ENCODE peak calls at places on chromosomes 16 and 17, in ten cellular contexts. One of them, this sample, is unnamed.

GRCh38 chr16:77402118-77402517 is 32.7 kb downstream of the ADAMTS18 start:
- DNase-seq in body of pancreas: peak; percentile 4
- DNase-seq in CD4-positive, alpha-beta memory T cell: no peak
- DNase-seq in astrocyte: no peak
- DNase-seq in H1: no peak
- DNase-seq in endothelial cell of umbilical vein: peak; percentile 63
- DNase-seq in HepG2: no peak
- DNase-seq in H9: no peak
- DNase-seq in CD8-positive, alpha-beta T cell: no peak
- DNase-seq in lung: no peak
- DNase-seq in this sample: no peak

GRCh38 chr17:63120406-63120805 is 154.4 kb downstream of the TANC2 start:
- DNase-seq in body of pancreas: no peak
- DNase-seq in CD4-positive, alpha-beta memory T cell: no peak
- DNase-seq in astrocyte: peak; percentile 48
- DNase-seq in H1: no peak
- DNase-seq in endothelial cell of umbilical vein: no peak
- DNase-seq in HepG2: no peak
- DNase-seq in H9: no peak
- DNase-seq in CD8-positive, alpha-beta T cell: no peak
- DNase-seq in lung: no peak
- DNase-seq in this sample: no peak

GRCh38 chr16:86044241-86044671 is 145.3 kb downstream of the IRF8 start:
- DNase-seq in body of pancreas: no peak
- DNase-seq in CD4-positive, alpha-beta memory T cell: no peak
- DNase-seq in astrocyte: peak; percentile 12
- DNase-seq in H1: peak; percentile 93
- DNase-seq in endothelial cell of umbilical vein: peak; percentile 36
- DNase-seq in HepG2: peak; percentile 23
- DNase-seq in H9: peak; percentile 86
- DNase-seq in CD8-positive, alpha-beta T cell: peak; percentile 13
- DNase-seq in lung: no peak
- DNase-seq in this sample: no peak

GRCh38 chr16:10521681-10522274 is 58.6 kb downstream of the EMP2 start:
- DNase-seq in body of pancreas: peak; percentile 71
- DNase-seq in CD4-positive, alpha-beta memory T cell: peak; percentile 42
- DNase-seq in astrocyte: peak; percentile 29
- DNase-seq in H1: peak; percentile 62
- DNase-seq in endothelial cell of umbilical vein: peak; percentile 49
- DNase-seq in HepG2: peak; percentile 79
- DNase-seq in H9: peak; percentile 61
- DNase-seq in CD8-positive, alpha-beta T cell: peak; percentile 7
- DNase-seq in lung: peak; percentile 64
- DNase-seq in this sample: peak; percentile 38

GRCh38 chr17:7484964-7485377 is 805 bp downstream of the POLR2A start:
- DNase-seq in body of pancreas: no peak
- DNase-seq in CD4-positive, alpha-beta memory T cell: no peak
- DNase-seq in astrocyte: no peak
- DNase-seq in H1: no peak
- DNase-seq in endothelial cell of umbilical vein: no peak
- DNase-seq in HepG2: no peak
- DNase-seq in H9: no peak
- DNase-seq in CD8-positive, alpha-beta T cell: no peak
- DNase-seq in lung: no peak
- DNase-seq in this sample: no peak

GRCh38 chr17:74332763-74333220 is 6.8 kb downstream of the KIF19 start:
- DNase-seq in body of pancreas: no peak
- DNase-seq in CD4-positive, alpha-beta memory T cell: no peak
- DNase-seq in astrocyte: no peak
- DNase-seq in H1: no peak
- DNase-seq in endothelial cell of umbilical vein: no peak
- DNase-seq in HepG2: no peak
- DNase-seq in H9: no peak
- DNase-seq in CD8-positive, alpha-beta T cell: no peak
- DNase-seq in lung: no peak
- DNase-seq in this sample: no peak

GRCh38 chr16:2956566-2956956 is 7.5 kb upstream of the KREMEN2 start:
- DNase-seq in body of pancreas: no peak
- DNase-seq in CD4-positive, alpha-beta memory T cell: no peak
- DNase-seq in astrocyte: no peak
- DNase-seq in H1: no peak
- DNase-seq in endothelial cell of umbilical vein: no peak
- DNase-seq in HepG2: no peak
- DNase-seq in H9: peak; percentile 31
- DNase-seq in CD8-positive, alpha-beta T cell: no peak
- DNase-seq in lung: no peak
- DNase-seq in this sample: no peak

GRCh38 chr16:10150906-10151305 is 31.3 kb downstream of the GRIN2A start:
- DNase-seq in body of pancreas: no peak
- DNase-seq in CD4-positive, alpha-beta memory T cell: no peak
- DNase-seq in astrocyte: no peak
- DNase-seq in H1: no peak
- DNase-seq in endothelial cell of umbilical vein: no peak
- DNase-seq in HepG2: no peak
- DNase-seq in H9: no peak
- DNase-seq in CD8-positive, alpha-beta T cell: no peak
- DNase-seq in lung: no peak
- DNase-seq in this sample: no peak

GRCh38 chr16:67244387-67245188 is 2.7 kb downstream of the FHOD1 start:
- DNase-seq in body of pancreas: peak; percentile 77
- DNase-seq in CD4-positive, alpha-beta memory T cell: peak; percentile 65
- DNase-seq in astrocyte: peak; percentile 79
- DNase-seq in H1: no peak
- DNase-seq in endothelial cell of umbilical vein: peak; percentile 76
- DNase-seq in HepG2: no peak
- DNase-seq in H9: no peak
- DNase-seq in CD8-positive, alpha-beta T cell: peak; percentile 70
- DNase-seq in lung: peak; percentile 82
- DNase-seq in this sample: peak; percentile 88

GRCh38 chr16:10646228-10646580 is 48.5 kb downstream of the TEKT5 start:
- DNase-seq in body of pancreas: no peak
- DNase-seq in CD4-positive, alpha-beta memory T cell: no peak
- DNase-seq in astrocyte: no peak
- DNase-seq in H1: no peak
- DNase-seq in endothelial cell of umbilical vein: no peak
- DNase-seq in HepG2: no peak
- DNase-seq in H9: no peak
- DNase-seq in CD8-positive, alpha-beta T cell: no peak
- DNase-seq in lung: no peak
- DNase-seq in this sample: no peak

DNA sequence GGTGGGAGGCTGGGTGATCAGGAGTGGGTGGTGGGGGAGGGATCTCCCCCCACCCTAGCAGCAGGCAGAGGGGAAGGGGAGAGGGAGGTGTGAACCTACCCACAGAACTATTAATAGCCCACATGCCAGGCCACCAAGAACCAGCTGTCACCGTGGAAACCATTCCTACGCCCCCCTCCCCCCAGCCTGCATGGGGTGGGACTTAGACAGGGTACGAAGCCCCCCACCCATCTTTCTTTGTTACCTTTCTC is 7.8 kb downstream of the THRA start:
- DNase-seq in body of pancreas: no peak
- DNase-seq in CD4-positive, alpha-beta memory T cell: no peak
- DNase-seq in astrocyte: no peak
- DNase-seq in H1: no peak
- DNase-seq in endothelial cell of umbilical vein: no peak
- DNase-seq in HepG2: no peak
- DNase-seq in H9: no peak
- DNase-seq in CD8-positive, alpha-beta T cell: no peak
- DNase-seq in lung: no peak
- DNase-seq in this sample: no peak
- H3K4me1 ChIP-seq in body of pancreas: peaks cover 90% of the 10 kb centered on the region
- H3K4me1 ChIP-seq in CD4-positive, alpha-beta memory T cell: peaks cover 77% of the 10 kb centered on the region
- H3K4me1 ChIP-seq in astrocyte: peaks cover 52% of the 10 kb centered on the region
- H3K4me1 ChIP-seq in H1: peaks cover 52% of the 10 kb centered on the region
- H3K4me1 ChIP-seq in endothelial cell of umbilical vein: peaks cover 35% of the 10 kb centered on the region
- H3K4me1 ChIP-seq in HepG2: peaks cover 90% of the 10 kb centered on the region
- H3K4me1 ChIP-seq in H9: peaks cover 24% of the 10 kb centered on the region
- H3K4me1 ChIP-seq in CD8-positive, alpha-beta T cell: peaks cover 87% of the 10 kb centered on the region
- H3K4me1 ChIP-seq in lung: peaks cover 58% of the 10 kb centered on the region
- H3K4me1 ChIP-seq in this sample: peaks cover 27% of the 10 kb centered on the region

GRCh38 chr16:46920402-46921068 is 36.4 kb downstream of the GPT2 start:
- DNase-seq in body of pancreas: peak; percentile 93
- DNase-seq in CD4-positive, alpha-beta memory T cell: no peak
- DNase-seq in astrocyte: no peak
- DNase-seq in H1: no peak
- DNase-seq in endothelial cell of umbilical vein: no peak
- DNase-seq in HepG2: peak; percentile 35
- DNase-seq in H9: no peak
- DNase-seq in CD8-positive, alpha-beta T cell: no peak
- DNase-seq in lung: peak; percentile 73
- DNase-seq in this sample: no peak

GRCh38 chr16:46916980-46917379 is 32.8 kb downstream of the GPT2 start:
- DNase-seq in body of pancreas: no peak
- DNase-seq in CD4-positive, alpha-beta memory T cell: no peak
- DNase-seq in astrocyte: no peak
- DNase-seq in H1: no peak
- DNase-seq in endothelial cell of umbilical vein: no peak
- DNase-seq in HepG2: peak; percentile 44
- DNase-seq in H9: no peak
- DNase-seq in CD8-positive, alpha-beta T cell: no peak
- DNase-seq in lung: no peak
- DNase-seq in this sample: no peak

GRCh38 chr16:46918905-46919792 is 35.0 kb downstream of the GPT2 start:
- DNase-seq in body of pancreas: peak; percentile 97
- DNase-seq in CD4-positive, alpha-beta memory T cell: no peak
- DNase-seq in astrocyte: no peak
- DNase-seq in H1: no peak
- DNase-seq in endothelial cell of umbilical vein: no peak
- DNase-seq in HepG2: peak; percentile 97
- DNase-seq in H9: no peak
- DNase-seq in CD8-positive, alpha-beta T cell: no peak
- DNase-seq in lung: no peak
- DNase-seq in this sample: no peak

GRCh38 chr16:46915483-46916025 is 31.4 kb downstream of the GPT2 start:
- DNase-seq in body of pancreas: no peak
- DNase-seq in CD4-positive, alpha-beta memory T cell: no peak
- DNase-seq in astrocyte: no peak
- DNase-seq in H1: no peak
- DNase-seq in endothelial cell of umbilical vein: no peak
- DNase-seq in HepG2: no peak
- DNase-seq in H9: no peak
- DNase-seq in CD8-positive, alpha-beta T cell: no peak
- DNase-seq in lung: no peak
- DNase-seq in this sample: no peak

GRCh38 chr16:46918400-46918799 is 34.2 kb downstream of the GPT2 start:
- DNase-seq in body of pancreas: no peak
- DNase-seq in CD4-positive, alpha-beta memory T cell: no peak
- DNase-seq in astrocyte: no peak
- DNase-seq in H1: no peak
- DNase-seq in endothelial cell of umbilical vein: no peak
- DNase-seq in HepG2: no peak
- DNase-seq in H9: no peak
- DNase-seq in CD8-positive, alpha-beta T cell: no peak
- DNase-seq in lung: no peak
- DNase-seq in this sample: no peak
- H3K27me3 ChIP-seq in body of pancreas: no peaks in the 10 kb centered on the region
- H3K27me3 ChIP-seq in CD4-positive, alpha-beta memory T cell: no peaks in the 10 kb centered on the region
- H3K27me3 ChIP-seq in astrocyte: no peaks in the 10 kb centered on the region
- H3K27me3 ChIP-seq in H1: no peaks in the 10 kb centered on the region
- H3K27me3 ChIP-seq in endothelial cell of umbilical vein: no peaks in the 10 kb centered on the region
- H3K27me3 ChIP-seq in HepG2: no peaks in the 10 kb centered on the region
- H3K27me3 ChIP-seq in H9: no peaks in the 10 kb centered on the region
- H3K27me3 ChIP-seq in CD8-positive, alpha-beta T cell: no peaks in the 10 kb centered on the region
- H3K27me3 ChIP-seq in lung: no peaks in the 10 kb centered on the region
- H3K27me3 ChIP-seq in this sample: no peaks in the 10 kb centered on the region

GRCh38 chr17:77366558-77367245 is 225.9 kb downstream of the SEC14L1 start:
- DNase-seq in body of pancreas: no peak
- DNase-seq in CD4-positive, alpha-beta memory T cell: no peak
- DNase-seq in astrocyte: no peak
- DNase-seq in H1: peak; percentile 42
- DNase-seq in endothelial cell of umbilical vein: no peak
- DNase-seq in HepG2: no peak
- DNase-seq in H9: no peak
- DNase-seq in CD8-positive, alpha-beta T cell: no peak
- DNase-seq in lung: no peak
- DNase-seq in this sample: peak; percentile 32

GRCh38 chr17:77366206-77366557 is 225.4 kb downstream of the SEC14L1 start:
- DNase-seq in body of pancreas: no peak
- DNase-seq in CD4-positive, alpha-beta memory T cell: no peak
- DNase-seq in astrocyte: no peak
- DNase-seq in H1: no peak
- DNase-seq in endothelial cell of umbilical vein: no peak
- DNase-seq in HepG2: no peak
- DNase-seq in H9: no peak
- DNase-seq in CD8-positive, alpha-beta T cell: no peak
- DNase-seq in lung: no peak
- DNase-seq in this sample: peak; percentile 37

GRCh38 chr17:77364941-77365583 is 224.3 kb downstream of the SEC14L1 start:
- DNase-seq in body of pancreas: no peak
- DNase-seq in CD4-positive, alpha-beta memory T cell: no peak
- DNase-seq in astrocyte: no peak
- DNase-seq in H1: no peak
- DNase-seq in endothelial cell of umbilical vein: no peak
- DNase-seq in HepG2: no peak
- DNase-seq in H9: no peak
- DNase-seq in CD8-positive, alpha-beta T cell: no peak
- DNase-seq in lung: no peak
- DNase-seq in this sample: no peak

GRCh38 chr17:77364381-77364911 is 223.7 kb downstream of the SEC14L1 start:
- DNase-seq in body of pancreas: no peak
- DNase-seq in CD4-positive, alpha-beta memory T cell: no peak
- DNase-seq in astrocyte: no peak
- DNase-seq in H1: no peak
- DNase-seq in endothelial cell of umbilical vein: no peak
- DNase-seq in HepG2: no peak
- DNase-seq in H9: no peak
- DNase-seq in CD8-positive, alpha-beta T cell: no peak
- DNase-seq in lung: no peak
- DNase-seq in this sample: no peak

DNA sequence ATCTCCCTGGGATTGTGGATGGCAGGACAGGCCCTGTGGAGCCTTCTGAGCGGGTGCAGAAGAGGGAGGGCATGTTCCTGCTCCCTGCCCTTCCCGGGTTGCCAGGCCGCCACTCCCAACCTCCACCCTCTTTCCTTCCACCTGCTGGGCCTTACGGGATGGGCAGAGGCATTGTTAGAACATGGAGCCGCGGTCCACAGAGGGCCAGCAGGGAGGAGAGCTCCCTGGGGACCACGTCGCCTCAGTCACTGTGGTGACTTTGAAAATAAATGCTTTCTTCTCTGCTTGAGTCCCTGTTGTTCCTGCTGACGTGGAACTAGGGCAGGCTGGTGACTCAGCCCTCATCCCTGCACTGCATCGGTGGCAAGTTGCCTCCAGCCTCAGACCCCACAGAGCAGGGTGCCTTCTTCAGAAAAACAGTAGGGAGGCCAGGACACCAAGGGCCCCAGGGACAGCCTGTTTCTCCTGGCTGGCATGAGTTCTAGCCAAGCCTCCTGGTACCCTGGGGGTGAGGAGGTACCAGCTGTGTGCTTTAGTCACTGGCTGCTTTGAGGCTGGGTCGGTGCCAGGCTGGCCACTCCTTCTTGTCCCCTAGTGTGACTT is 224.9 kb downstream of the SEC14L1 start:
- DNase-seq in body of pancreas: peak; percentile 72
- DNase-seq in CD4-positive, alpha-beta memory T cell: no peak
- DNase-seq in astrocyte: peak; percentile 89
- DNase-seq in H1: no peak
- DNase-seq in endothelial cell of umbilical vein: peak; percentile 33
- DNase-seq in HepG2: no peak
- DNase-seq in H9: no peak
- DNase-seq in CD8-positive, alpha-beta T cell: no peak
- DNase-seq in lung: no peak
- DNase-seq in this sample: peak; percentile 57
- H3K4me1 ChIP-seq in body of pancreas: peaks cover 45% of the 10 kb centered on the region
- H3K4me1 ChIP-seq in CD4-positive, alpha-beta memory T cell: peaks cover 58% of the 10 kb centered on the region
- H3K4me1 ChIP-seq in astrocyte: peaks cover 41% of the 10 kb centered on the region
- H3K4me1 ChIP-seq in H1: peaks cover 17% of the 10 kb centered on the region
- H3K4me1 ChIP-seq in endothelial cell of umbilical vein: peaks cover 9% of the 10 kb centered on the region
- H3K4me1 ChIP-seq in HepG2: peaks cover 67% of the 10 kb centered on the region
- H3K4me1 ChIP-seq in H9: peaks cover 6% of the 10 kb centered on the region
- H3K4me1 ChIP-seq in CD8-positive, alpha-beta T cell: peaks cover 59% of the 10 kb centered on the region
- H3K4me1 ChIP-seq in lung: peaks cover 18% of the 10 kb centered on the region
- H3K4me1 ChIP-seq in this sample: peaks cover 23% of the 10 kb centered on the region

GRCh38 chr16:89576173-89577054 is 856 bp downstream of the CPNE7 start:
- DNase-seq in body of pancreas: no peak
- DNase-seq in CD4-positive, alpha-beta memory T cell: no peak
- DNase-seq in astrocyte: no peak
- DNase-seq in H1: peak; percentile 68
- DNase-seq in endothelial cell of umbilical vein: no peak
- DNase-seq in HepG2: no peak
- DNase-seq in H9: no peak
- DNase-seq in CD8-positive, alpha-beta T cell: no peak
- DNase-seq in lung: no peak
- DNase-seq in this sample: no peak
- H3K27me3 ChIP-seq in body of pancreas: peaks cover 13% of the 10 kb centered on the region
- H3K27me3 ChIP-seq in CD4-positive, alpha-beta memory T cell: peaks cover 3% of the 10 kb centered on the region
- H3K27me3 ChIP-seq in astrocyte: no peaks in the 10 kb centered on the region
- H3K27me3 ChIP-seq in H1: peaks cover 32% of the 10 kb centered on the region
- H3K27me3 ChIP-seq in endothelial cell of umbilical vein: peaks cover 1% of the 10 kb centered on the region
- H3K27me3 ChIP-seq in HepG2: no peaks in the 10 kb centered on the region
- H3K27me3 ChIP-seq in H9: peaks cover 3% of the 10 kb centered on the region
- H3K27me3 ChIP-seq in CD8-positive, alpha-beta T cell: peaks cover 10% of the 10 kb centered on the region
- H3K27me3 ChIP-seq in lung: peaks cover 4% of the 10 kb centered on the region
- H3K27me3 ChIP-seq in this sample: peaks cover 24% of the 10 kb centered on the region